ENCODE peak calls at places on chromosomes 4 and X, in five cellular contexts. K, D, Z, P and W are unnamed samples.
A peak's percentile ranks its signal among the peaks of the same experiment; 100 is the strongest.

GRCh38 chr4:77264826-77265225 is 107.8 kb downstream of the CCNG2 start:
- DNase-seq in P (no peak), Z (no peak), D (no peak), K (no peak), W (no peak)

GRCh38 chr4:30696195-30696594 is 24.0 kb upstream of the PCDH7 start:
- DNase-seq in P (no peak), K (no peak), Z (no peak), D (no peak), W (no peak)

GRCh38 chrX:13770013-13770412 is 35.5 kb downstream of the OFD1 start:
- DNase-seq in P (no peak), D (no peak), Z (no peak), K (no peak), W (no peak)

GRCh38 chr4:96093057-96093456 is 253.2 kb downstream of the PDHA2 start:
- DNase-seq in Z (no peak), D (no peak), P (no peak), K (no peak), W (no peak)

GRCh38 chr4:138291431-138291830 is 49.3 kb upstream of the SLC7A11 start:
- DNase-seq in D (no peak), K (no peak), Z (no peak), P (no peak), W (no peak)

GRCh38 chr4:151206241-151207005 is 70.5 kb upstream of the PRSS48 start:
- DNase-seq in P (no peak), K (no peak), Z (no peak), D (peak; percentile 57), W (no peak)

GRCh38 chr4:83219344-83219990 is 65.1 kb downstream of the COQ2 start:
- DNase-seq in K (no peak), D (peak; percentile 33), Z (no peak), P (no peak), W (peak; percentile 57)

GRCh38 chr4:74006009-74006476 is 7.6 kb upstream of the CXCL5 start:
- DNase-seq in P (no peak), K (no peak), D (no peak), Z (no peak), W (no peak)

GRCh38 chr4:80188801-80189458 is 8.4 kb upstream of the PRDM8 start:
- DNase-seq in D (no peak), Z (no peak), P (no peak), K (no peak), W (no peak)

GRCh38 chr4:38062088-38062893 is 102.1 kb downstream of the PTTG2 start:
- DNase-seq in Z (peak; percentile 80), K (peak; percentile 71), D (peak; percentile 82), P (peak; percentile 51), W (peak; percentile 73)

GRCh38 chr4:174714393-174715211 is 114.4 kb downstream of the GLRA3 start:
- DNase-seq in K (peak; percentile 60), Z (no peak), D (peak; percentile 10), P (no peak), W (no peak)

GRCh38 chrX:154490021-154490413 is 412 bp downstream of the SLC10A3 start:
- DNase-seq in P (peak; percentile 15), D (peak; percentile 2), Z (no peak), K (peak; percentile 43), W (no peak)

GRCh38 chrX:50874878-50875277 is 35.7 kb upstream of the BMP15 start:
- DNase-seq in K (no peak), D (no peak), P (no peak), Z (no peak), W (no peak)

GRCh38 chrX:139724626-139725025 is 16.7 kb upstream of the MCF2 start:
- DNase-seq in Z (no peak), K (no peak), P (no peak), D (no peak), W (no peak)

GRCh38 chr4:126874533-126874932 is 758.2 kb upstream of the INTU start:
- DNase-seq in D (no peak), K (no peak), P (no peak), Z (no peak), W (no peak)

GRCh38 chrX:100636321-100636991 is at the start of gene TSPAN6:
- DNase-seq in D (peak; percentile 84), Z (peak; percentile 80), K (peak; percentile 82), P (peak; percentile 55), W (peak; percentile 76)

GRCh38 chrX:29241831-29242230 is 654.6 kb downstream of the IL1RAPL1 start:
- DNase-seq in D (no peak), Z (no peak), P (no peak), K (no peak), W (no peak)

GRCh38 chr4:152094851-152095700 is 334.3 kb upstream of the GATB start:
- DNase-seq in P (no peak), Z (no peak), D (no peak), K (no peak), W (no peak)

GRCh38 chr4:155042014-155042413 is 166.4 kb upstream of the NPY2R start:
- DNase-seq in K (no peak), Z (no peak), P (no peak), D (peak; percentile 58), W (no peak)

GRCh38 chrX:17697191-17697590 is 40.1 kb upstream of the SCML1 start:
- DNase-seq in Z (no peak), K (no peak), P (no peak), D (peak; percentile 1), W (no peak)

GRCh38 chr4:138218976-138219375 is 23.2 kb downstream of the SLC7A11 start:
- DNase-seq in Z (no peak), P (no peak), D (no peak), K (no peak), W (no peak)

GRCh38 chrX:119885554-119886428 is 9.9 kb upstream of the AKAP14 start:
- DNase-seq in K (no peak), Z (no peak), D (no peak), P (no peak), W (no peak)

GRCh38 chr4:163157157-163157556 is 9.5 kb downstream of the NAF1 start:
- DNase-seq in K (no peak), D (no peak), P (no peak), Z (no peak), W (no peak)

GRCh38 chr4:37066149-37066548 is 178.4 kb upstream of the NWD2 start:
- DNase-seq in D (no peak), Z (no peak), P (no peak), K (no peak), W (no peak)

GRCh38 chr4:110197421-110198398 is 705 bp downstream of the ELOVL6 start:
- DNase-seq in Z (peak; percentile 25), D (peak; percentile 59), P (peak; percentile 20), K (peak; percentile 58), W (no peak)

GRCh38 chr4:176611351-176611750 is 181.4 kb downstream of the VEGFC start:
- DNase-seq in P (no peak), D (no peak), K (no peak), Z (no peak), W (no peak)

GRCh38 chr4:73019462-73020047 is 50.0 kb downstream of the COX18 start:
- DNase-seq in D (peak; percentile 56), P (no peak), K (peak; percentile 49), Z (no peak), W (no peak)

GRCh38 chrX:65093658-65094057 is 117.4 kb upstream of the ZC4H2 start:
- DNase-seq in D (no peak), P (no peak), Z (no peak), K (no peak), W (no peak)

GRCh38 chr4:125254111-125254510 is 60.6 kb upstream of the FAT4 start:
- DNase-seq in Z (no peak), P (no peak), D (no peak), K (no peak), W (no peak)

GRCh38 chr4:26891054-26891453 is 30.4 kb downstream of the STIM2 start:
- DNase-seq in K (no peak), Z (no peak), P (no peak), D (no peak), W (no peak)
- TF ChIP-seq CTCF in K (no peak), Z (no peak), P (no peak), D (no peak), W (no peak)

GRCh38 chr4:146278986-146279385 is 64.6 kb downstream of the REELD1 start:
- DNase-seq in D (no peak), Z (no peak), P (no peak), K (no peak), W (no peak)

GRCh38 chr4:146273204-146273901 is 59.0 kb downstream of the REELD1 start:
- DNase-seq in Z (no peak), D (no peak), K (no peak), P (no peak), W (no peak)

GRCh38 chr4:146271466-146271865 is 57.1 kb downstream of the REELD1 start:
- DNase-seq in Z (no peak), K (no peak), P (no peak), D (no peak), W (no peak)

GRCh38 chr4:146275370-146275769 is 61.0 kb downstream of the REELD1 start:
- DNase-seq in K (no peak), P (no peak), D (no peak), Z (no peak), W (no peak)

DNA sequence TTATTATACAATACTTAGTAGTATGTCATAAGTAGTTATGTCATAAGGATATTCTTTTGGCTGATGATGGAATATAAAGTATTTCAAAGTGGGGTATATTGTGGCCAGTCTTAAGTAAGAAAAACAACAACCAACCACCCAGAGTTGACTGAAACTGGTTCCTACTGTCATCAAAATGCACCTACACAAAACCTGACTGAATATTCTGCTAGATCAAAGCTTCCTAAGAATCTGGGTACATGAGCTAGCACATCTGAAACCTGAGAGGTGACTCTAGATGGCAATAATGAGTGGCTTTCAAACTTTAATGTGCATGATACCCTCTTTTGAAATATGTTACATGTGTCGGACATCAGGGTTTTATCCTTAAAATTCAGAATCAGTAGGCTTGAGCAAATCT is 60.4 kb downstream of the REELD1 start:
- DNase-seq in K (no peak), D (no peak), Z (no peak), P (no peak), W (no peak)
- H3K27me3 ChIP-seq in K (no peaks in the 10 kb centered on the region), D (no peaks in the 10 kb centered on the region), Z (no peaks in the 10 kb centered on the region), P (no peaks in the 10 kb centered on the region), W (no peaks in the 10 kb centered on the region)

DNA sequence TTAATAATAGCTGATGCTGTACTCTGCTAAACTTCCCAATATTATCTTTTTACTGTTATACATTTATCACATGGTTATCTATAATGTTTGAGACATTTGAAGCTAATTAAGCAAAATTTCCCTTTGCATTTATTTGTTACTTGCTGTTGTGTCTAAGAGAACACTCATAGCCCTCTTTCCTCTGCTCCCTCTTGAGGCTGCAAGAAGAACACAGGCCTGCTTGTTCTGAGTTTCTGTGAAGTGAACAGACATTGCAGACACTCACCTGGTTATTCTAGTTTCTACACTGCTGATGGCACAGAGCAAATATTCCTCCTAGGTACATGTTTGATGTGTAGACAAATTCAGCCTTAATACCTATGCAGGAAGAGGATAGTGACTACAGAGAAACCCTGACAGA is 367.8 kb downstream of the GASK1B start:
- DNase-seq in Z (no peak), K (no peak), D (peak; percentile 19), P (no peak), W (no peak)
- TF ChIP-seq CTCF in Z (peak; percentile 31), K (peak; percentile 47), D (peak; percentile 47), P (no peak), W (no peak)

GRCh38 chr4:1002131-1002630 is 9.0 kb upstream of the SLC26A1 start:
- DNase-seq in D (no peak), K (no peak), P (no peak), Z (no peak), W (peak; percentile 76)

GRCh38 chr4:1002631-1003251 is 8.7 kb upstream of the FGFRL1 start:
- DNase-seq in Z (no peak), D (no peak), K (no peak), P (no peak), W (no peak)

GRCh38 chr4:999863-1000425 is 6.7 kb upstream of the SLC26A1 start:
- DNase-seq in P (no peak), D (no peak), Z (no peak), K (no peak), W (no peak)

GRCh38 chr4:1000686-1001260 is 7.6 kb upstream of the SLC26A1 start:
- DNase-seq in D (no peak), K (no peak), P (no peak), Z (no peak), W (no peak)

GRCh38 chr4:1001561-1002130 is 8.4 kb upstream of the SLC26A1 start:
- DNase-seq in K (no peak), D (no peak), Z (no peak), P (no peak), W (no peak)
- H3K27me3 ChIP-seq in K (peaks cover 35% of the 10 kb centered on the region), D (peaks cover 44% of the 10 kb centered on the region), Z (peaks cover 98% of the 10 kb centered on the region), P (peaks cover 20% of the 10 kb centered on the region), W (peaks cover 83% of the 10 kb centered on the region)